ENCODE peak calls at places on chromosome 14, in five cellular contexts. E is kidney tubule cell, U is glutamatergic neuron, Q is activated gamma-delta T cell treated with Interleukin-2 at 50 U/mL for 16 hours, H is T-cell. N is an unnamed sample.

GRCh38 chr14:92315050-92315785 is 7.7 kb upstream of the SLC24A4 start:
- DNase-seq in E (no peak), U (no peak), Q (no peak), H (no peak), N (no peak)

GRCh38 chr14:104171029-104171697 is 32.8 kb downstream of the KIF26A start:
- DNase-seq in E (peak), U (no peak), Q (no peak), H (no peak), N (peak)

GRCh38 chr14:60349663-60350365 is 100.8 kb downstream of the PPM1A start:
- DNase-seq in E (peak), U (peak), Q (peak), H (no peak), N (peak)

GRCh38 chr14:94679106-94679819 is 67.1 kb downstream of the SERPINA3 start:
- DNase-seq in E (no peak), U (no peak), Q (no peak), H (no peak), N (no peak)

GRCh38 chr14:70934502-70935134 is 27.4 kb downstream of the PCNX1 start:
- DNase-seq in E (peak), U (no peak), Q (no peak), H (no peak), N (no peak)

GRCh38 chr14:75170797-75171196 is 5.6 kb downstream of the TMED10 start:
- DNase-seq in E (no peak), U (no peak), Q (no peak), H (no peak), N (no peak)

GRCh38 chr14:67487937-67488893 is at the start of gene TMEM229B:
- DNase-seq in E (no peak), U (no peak), Q (peak), H (peak), N (no peak)

GRCh38 chr14:28661171-28661772 is 105.3 kb upstream of the FOXG1 start:
- DNase-seq in E (peak), U (no peak), Q (no peak), H (no peak), N (peak)

GRCh38 chr14:34426313-34427295 is 35.4 kb downstream of the SPTSSA start:
- DNase-seq in E (no peak), U (no peak), Q (no peak), H (no peak), N (no peak)